ENCODE peak calls at places on chromosomes 3 and 15, in seven cellular contexts. E is astrocyte of the spinal cord, F is fibroblast of the aortic adventitia, V is cardiac muscle cell, J is kidney epithelial cell, Q is OCI-LY7, B is psoas muscle. C is an unnamed sample.

GRCh38 chr15:76533995-76534394 is 197.4 kb downstream of the ISL2 start:
- DNase-seq in F (no peak), V (no peak), B (no peak), Q (no peak), J (no peak), E (no peak), C (no peak)

GRCh38 chr15:78873796-78874761 is 1.4 kb downstream of the MORF4L1 start:
- DNase-seq in Q (peak; percentile 44), V (no peak), F (no peak), B (no peak), J (no peak), E (no peak), C (peak; percentile 47)

GRCh38 chr3:57646723-57647122 is 46.2 kb downstream of the DENND6A start:
- DNase-seq in F (peak; percentile 83), Q (no peak), V (peak; percentile 15), J (no peak), B (no peak), E (peak; percentile 17), C (peak; percentile 38)

GRCh38 chr15:59691194-59691805 is 2.2 kb upstream of the BNIP2 start:
- DNase-seq in F (peak; percentile 78), E (peak; percentile 62), J (no peak), Q (peak; percentile 71), V (peak; percentile 35), B (no peak), C (peak; percentile 20)

GRCh38 chr3:94115482-94115881 is 52.6 kb downstream of the NSUN3 start:
- DNase-seq in Q (peak; percentile 3), B (no peak), F (peak; percentile 62), J (no peak), E (peak; percentile 46), V (no peak), C (peak; percentile 62)

GRCh38 chr3:62562596-62562995 is 189.2 kb upstream of the FEZF2 start:
- DNase-seq in J (no peak), V (no peak), Q (no peak), B (no peak), F (peak; percentile 90), E (no peak), C (peak; percentile 29)

GRCh38 chr3:33750216-33750558 is 32.1 kb upstream of the CLASP2 start:
- DNase-seq in E (no peak), B (no peak), V (no peak), F (peak; percentile 8), Q (no peak), J (no peak), C (peak; percentile 5)

GRCh38 chr15:101386967-101387366 is 91.9 kb upstream of the SNRPA1 start:
- DNase-seq in Q (no peak), F (no peak), B (peak; percentile 28), V (no peak), J (no peak), E (no peak), C (no peak)

GRCh38 chr3:64150527-64151238 is 74.6 kb downstream of the PRICKLE2 start:
- DNase-seq in Q (no peak), F (peak; percentile 67), E (peak; percentile 96), V (peak; percentile 28), J (no peak), B (peak; percentile 59), C (peak; percentile 83)

GRCh38 chr15:66659384-66659783 is 42.7 kb upstream of the SMAD6 start:
- DNase-seq in F (no peak), Q (no peak), V (no peak), E (no peak), B (no peak), J (no peak), C (no peak)

GRCh38 chr15:29970402-29970695 is 112.4 kb upstream of the GOLGA8J start:
- DNase-seq in B (no peak), J (no peak), V (no peak), Q (no peak), E (no peak), F (no peak), C (no peak)

GRCh38 chr15:57143511-57144078 is 225.2 kb downstream of the TCF12 start:
- DNase-seq in J (no peak), Q (no peak), E (no peak), B (no peak), V (no peak), F (no peak), C (no peak)

GRCh38 chr15:77097317-77097721 is 26.4 kb upstream of the TSPAN3 start:
- DNase-seq in F (no peak), E (no peak), V (no peak), J (no peak), B (no peak), Q (no peak), C (no peak)

GRCh38 chr3:185549111-185549510 is 3.3 kb downstream of the LIPH start:
- DNase-seq in J (peak; percentile 77), V (no peak), F (peak; percentile 100), E (peak; percentile 94), B (no peak), Q (no peak), C (peak; percentile 96)

GRCh38 chr3:38482951-38483350 is 13.2 kb upstream of the EXOG start:
- DNase-seq in V (no peak), J (no peak), E (no peak), B (no peak), Q (no peak), F (no peak), C (no peak)

GRCh38 chr3:52882377-52882776 is 15.0 kb downstream of the STIMATE start:
- DNase-seq in E (no peak), J (no peak), V (no peak), F (no peak), B (no peak), Q (no peak), C (no peak)

GRCh38 chr3:7506606-7507180 is 645.8 kb downstream of the GRM7 start:
- DNase-seq in J (no peak), B (no peak), E (no peak), V (no peak), F (no peak), Q (no peak), C (no peak)

GRCh38 chr15:73480051-73480450 is 37.1 kb downstream of the REC114 start:
- DNase-seq in E (no peak), B (no peak), F (no peak), V (no peak), J (no peak), Q (no peak), C (no peak)

GRCh38 chr15:94844533-94845390 is 613.4 kb downstream of the MCTP2 start:
- DNase-seq in B (peak; percentile 80), Q (no peak), V (peak; percentile 75), J (peak; percentile 26), F (no peak), E (peak; percentile 53), C (no peak)

GRCh38 chr15:40338921-40339620 is 1.7 kb downstream of the CCDC9B start:
- DNase-seq in V (no peak), F (peak; percentile 75), B (peak; percentile 82), J (peak; percentile 82), Q (no peak), E (peak; percentile 87), C (peak; percentile 90)

GRCh38 chr3:9499455-9500107 is 54.0 kb downstream of the LHFPL4 start:
- DNase-seq in V (peak; percentile 10), B (no peak), Q (no peak), F (no peak), J (no peak), E (no peak), C (no peak)

GRCh38 chr3:192929146-192929545 is 11.5 kb upstream of the MB21D2 start:
- DNase-seq in E (no peak), Q (no peak), F (peak; percentile 22), V (no peak), J (no peak), B (no peak), C (peak; percentile 25)

GRCh38 chr15:63435416-63435815 is 53.8 kb upstream of the CA12 start:
- DNase-seq in B (no peak), E (no peak), Q (no peak), F (no peak), J (no peak), V (no peak), C (no peak)

GRCh38 chr3:9500108-9501050 is 53.2 kb downstream of the LHFPL4 start:
- DNase-seq in V (peak; percentile 90), E (peak; percentile 52), Q (peak; percentile 57), F (peak; percentile 39), J (peak; percentile 14), B (peak; percentile 74), C (peak; percentile 53)

GRCh38 chr3:127940116-127940515 is 25.1 kb downstream of the KBTBD12 start:
- DNase-seq in F (no peak), B (no peak), V (no peak), Q (no peak), E (no peak), J (no peak), C (no peak)

GRCh38 chr3:176927280-176927679 is 270.0 kb downstream of the TBL1XR1 start:
- DNase-seq in Q (no peak), E (no peak), V (no peak), B (no peak), F (no peak), J (no peak), C (no peak)

GRCh38 chr3:29313981-29314726 is 33.3 kb downstream of the RBMS3 start:
- DNase-seq in F (peak; percentile 93), Q (no peak), J (no peak), E (no peak), B (no peak), V (no peak), C (no peak)

GRCh38 chr15:85672338-85673097 is 122.2 kb downstream of the KLHL25 start:
- DNase-seq in B (no peak), E (no peak), Q (no peak), V (no peak), F (peak; percentile 18), J (no peak), C (no peak)

GRCh38 chr15:29139540-29140459 is 129.8 kb downstream of the NSMCE3 start:
- DNase-seq in E (peak; percentile 55), Q (peak; percentile 43), B (peak; percentile 52), F (peak; percentile 17), V (peak; percentile 79), J (no peak), C (peak; percentile 32)

GRCh38 chr15:74957301-74958035 is 896 bp upstream of the RPP25 start:
- DNase-seq in V (peak; percentile 32), J (no peak), Q (no peak), F (peak; percentile 24), E (no peak), B (peak; percentile 63), C (peak; percentile 52)
- TF ChIP-seq CTCF in V (no peak), J (no peak), Q (no peak), F (peak; percentile 1), E (no peak), B (no peak), C (no peak)

GRCh38 chr3:133659806-133660205 is 1.9 kb downstream of the TOPBP1 start:
- DNase-seq in E (no peak), Q (no peak), V (no peak), F (no peak), B (no peak), J (no peak), C (no peak)
- H3K4me3 ChIP-seq in E (no peak overlapping the region), Q (peak overlapping the region; percentile 99), V (no peak overlapping the region), F (no peak overlapping the region), B (no peak overlapping the region), J (no peak overlapping the region), C (no peak overlapping the region)

DNA sequence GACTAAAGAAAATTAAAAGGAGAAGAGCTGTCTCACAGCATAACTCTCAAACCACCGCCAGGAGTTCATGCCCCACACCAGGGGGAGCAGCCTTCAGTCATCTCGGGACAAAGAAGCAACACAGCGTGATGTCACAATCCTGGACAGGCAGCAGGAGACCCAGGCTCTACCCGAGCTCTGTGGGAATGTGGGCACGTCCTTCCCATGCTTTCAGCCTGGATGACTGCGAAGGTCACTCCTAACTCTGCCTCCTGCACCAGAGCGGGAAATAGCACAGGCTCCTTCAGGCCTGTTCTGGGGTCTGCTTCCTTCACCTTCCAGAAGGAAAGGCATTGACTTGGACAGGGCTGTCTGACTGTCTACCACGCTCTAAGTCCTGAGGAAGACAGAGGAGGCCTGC is 31.3 kb downstream of the NOX5 start:
- DNase-seq in J (no peak), E (peak; percentile 70), F (no peak), V (peak; percentile 38), B (no peak), Q (no peak), C (peak; percentile 18)
- TF ChIP-seq CTCF in J (peak; percentile 41), E (peak; percentile 49), F (no peak), V (peak; percentile 46), B (no peak), Q (no peak), C (peak; percentile 20)

GRCh38 chr3:4394048-4394447 is 73.0 kb downstream of the SUMF1 start:
- DNase-seq in Q (no peak), E (peak; percentile 65), F (no peak), J (no peak), V (no peak), B (no peak), C (no peak)
- H3K4me3 ChIP-seq in Q (no peak overlapping the region), E (no peak overlapping the region), F (no peak overlapping the region), J (no peak overlapping the region), V (no peak overlapping the region), B (no peak overlapping the region), C (no peak overlapping the region)

C was measured in foreskin fibroblast.